ENCODE peak calls at places on chromosomes 16 and 17, in seven cellular contexts. X, I, U, Z, F, S and Y are unnamed samples.
A peak's percentile ranks its signal among the peaks of the same experiment; 100 is the strongest.

GRCh38 chr17:75773808-75774470 is 8.9 kb upstream of the GALK1 start:
- DNase-seq in U (peak; percentile 30), F (no peak), I (no peak), Z (no peak), S (peak; percentile 70), X (no peak), Y (no peak)

GRCh38 chr16:10805362-10805761 is 13.2 kb downstream of the TVP23A start:
- DNase-seq in I (no peak), X (no peak), Z (no peak), S (no peak), U (no peak), F (no peak), Y (no peak)

GRCh38 chr17:48540213-48540612 is 4.7 kb downstream of the HOXB2 start:
- DNase-seq in F (no peak), S (no peak), U (no peak), I (no peak), X (no peak), Z (no peak), Y (no peak)

GRCh38 chr16:86403541-86404163 is 106.7 kb upstream of the FOXF1 start:
- DNase-seq in Z (no peak), U (no peak), S (no peak), F (no peak), I (no peak), X (no peak), Y (no peak)

GRCh38 chr17:33778505-33779398 is 476.3 kb upstream of the CCL2 start:
- DNase-seq in Z (peak; percentile 69), U (peak; percentile 57), S (peak; percentile 70), I (peak; percentile 2), X (peak; percentile 19), F (peak; percentile 33), Y (peak; percentile 24)

GRCh38 chr17:48634446-48635208 is 8.5 kb upstream of the HOXB9 start:
- DNase-seq in Z (no peak), U (no peak), S (no peak), I (no peak), X (no peak), F (no peak), Y (no peak)

GRCh38 chr16:67163164-67163902 is 1.2 kb upstream of the HSF4 start:
- DNase-seq in S (peak; percentile 73), X (no peak), I (no peak), U (peak; percentile 83), F (no peak), Z (no peak), Y (no peak)

GRCh38 chr17:58270476-58271290 is 10.1 kb downstream of the MPO start:
- DNase-seq in S (peak; percentile 54), F (no peak), I (no peak), U (peak; percentile 20), Z (peak; percentile 61), X (no peak), Y (no peak)

GRCh38 chr16:4411684-4412083 is 4.7 kb downstream of the CORO7 start:
- DNase-seq in I (no peak), Z (no peak), U (peak; percentile 37), S (no peak), F (no peak), X (no peak), Y (no peak)

GRCh38 chr17:1947743-1948516 is 77.2 kb downstream of the RTN4RL1 start:
- DNase-seq in Z (no peak), X (no peak), S (no peak), U (no peak), I (no peak), F (peak; percentile 30), Y (no peak)

GRCh38 chr16:53518550-53519416 is 15.8 kb upstream of the AKTIP start:
- DNase-seq in Z (no peak), X (peak; percentile 64), F (no peak), U (no peak), S (no peak), I (peak; percentile 97), Y (peak; percentile 68)

GRCh38 chr17:49515196-49515770 is 20.2 kb downstream of the NGFR start:
- DNase-seq in Z (peak; percentile 80), X (peak; percentile 84), I (peak; percentile 55), F (peak; percentile 79), S (peak; percentile 70), U (peak; percentile 97), Y (peak; percentile 82)

GRCh38 chr17:39754958-39755549 is 17.3 kb downstream of the GRB7 start:
- DNase-seq in F (no peak), Z (no peak), S (peak; percentile 60), X (no peak), I (no peak), U (no peak), Y (no peak)

GRCh38 chr17:78693346-78694083 is 88.6 kb downstream of the CYTH1 start:
- DNase-seq in I (no peak), X (no peak), S (no peak), U (no peak), F (no peak), Z (no peak), Y (no peak)

GRCh38 chr17:37024181-37024637 is 75.5 kb downstream of the AATF start:
- DNase-seq in U (no peak), I (no peak), X (no peak), S (no peak), Z (no peak), F (no peak), Y (no peak)

GRCh38 chr17:51610834-51611233 is 350.5 kb downstream of the UTP18 start:
- DNase-seq in U (no peak), S (no peak), F (no peak), Z (no peak), X (no peak), I (no peak), Y (no peak)
- TF ChIP-seq POLR2AphosphoS5 in U (no peak), S (no peak), F (no peak), Z (no peak), X (no peak), I (no peak), Y (no peak)

GRCh38 chr17:45092932-45093430 is 31.9 kb downstream of the NMT1 start:
- DNase-seq in S (no peak), I (no peak), F (peak; percentile 82), X (no peak), U (no peak), Z (no peak), Y (no peak)

GRCh38 chr17:45090711-45091110 is 29.6 kb downstream of the NMT1 start:
- DNase-seq in Z (no peak), U (no peak), I (no peak), X (no peak), F (no peak), S (no peak), Y (no peak)

GRCh38 chr17:45091778-45092425 is 30.8 kb downstream of the NMT1 start:
- DNase-seq in F (no peak), S (no peak), I (no peak), Z (no peak), U (no peak), X (no peak), Y (no peak)

GRCh38 chr17:45096141-45096540 is 35.0 kb downstream of the NMT1 start:
- DNase-seq in F (peak; percentile 41), I (no peak), U (no peak), X (no peak), Z (no peak), S (no peak), Y (no peak)

DNA sequence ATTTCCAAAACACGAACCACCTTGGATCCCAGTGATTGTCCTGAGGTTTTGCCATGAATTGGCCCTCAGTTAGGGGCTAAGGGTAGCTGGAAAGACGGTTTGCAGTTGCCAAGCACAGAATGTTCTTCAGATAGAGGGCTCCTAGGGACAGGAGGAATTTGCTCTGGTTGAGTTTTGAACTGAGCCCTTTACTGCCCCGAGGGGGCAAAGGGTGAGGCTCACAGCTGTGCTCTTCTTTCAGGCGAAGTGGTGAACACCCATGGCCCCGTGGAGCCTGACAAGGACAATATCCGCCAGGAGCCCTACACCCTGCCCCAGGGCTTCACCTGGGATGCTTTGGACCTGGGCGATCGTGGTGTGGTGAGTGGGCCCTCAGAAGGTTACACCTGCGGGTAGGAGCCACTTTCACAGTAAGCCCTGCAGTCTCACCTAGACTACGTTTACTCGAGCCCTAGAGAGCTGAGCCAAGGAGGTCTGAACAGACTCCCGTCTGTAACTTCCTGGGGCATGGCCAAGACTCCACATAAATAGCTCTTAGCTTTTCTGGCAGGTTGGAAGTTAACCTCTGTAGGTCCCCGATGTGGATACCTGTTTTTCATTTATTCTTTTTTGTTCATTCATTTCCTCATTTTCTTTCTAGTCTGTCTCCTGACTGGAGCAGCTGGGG is 32.5 kb downstream of the NMT1 start:
- DNase-seq in I (no peak), X (no peak), Z (no peak), S (no peak), F (no peak), U (no peak), Y (no peak)
- TF ChIP-seq TAF1 in I (no peak), X (no peak), Z (no peak), S (no peak), F (no peak), U (no peak), Y (no peak)

GRCh38 chr17:77320046-77320445 is 179.3 kb downstream of the SEC14L1 start:
- DNase-seq in F (no peak), X (peak; percentile 12), S (no peak), U (peak; percentile 44), I (no peak), Z (no peak), Y (no peak)
- TF ChIP-seq POLR2AphosphoS5 in F (no peak), X (no peak), S (no peak), U (no peak), I (no peak), Z (no peak), Y (no peak)

DNA sequence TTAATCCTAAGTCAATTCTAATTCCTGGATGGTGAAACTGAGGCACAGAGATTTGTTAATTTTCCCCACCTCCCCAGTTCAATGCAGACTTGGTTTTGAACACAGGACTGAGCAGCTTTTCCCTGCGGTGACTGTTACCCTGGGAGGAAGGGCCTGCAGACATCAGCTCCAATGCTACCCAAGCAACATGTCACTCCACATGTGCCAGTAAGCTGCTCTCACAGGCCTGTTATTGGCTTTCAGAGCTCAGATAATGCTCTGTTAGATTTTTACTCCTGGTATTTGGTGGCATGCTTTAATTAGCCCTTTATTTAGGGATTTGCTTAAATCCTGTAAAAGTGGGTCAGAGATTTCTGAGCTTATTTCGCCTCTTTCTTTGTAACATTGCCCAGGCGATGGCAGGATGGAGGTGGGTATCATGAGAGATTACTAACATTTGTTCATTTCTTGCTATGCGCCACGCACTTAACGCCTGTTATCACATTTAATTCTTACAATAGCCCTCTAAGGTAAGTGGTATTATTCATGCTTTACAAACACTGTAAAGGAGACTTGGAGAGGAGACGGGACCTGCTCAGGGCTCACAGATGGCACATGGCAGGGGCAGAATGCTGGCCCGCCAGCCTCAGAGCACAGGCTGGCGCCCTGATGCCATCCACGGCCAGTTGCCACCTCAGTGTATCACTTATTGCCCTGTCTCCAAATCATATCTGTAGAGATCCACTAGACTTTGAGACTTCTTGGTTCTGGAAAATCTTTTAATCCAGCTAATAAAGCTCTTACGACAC is 84.0 kb upstream of the CACNG5 start:
- DNase-seq in Z (no peak), F (no peak), U (no peak), X (no peak), I (no peak), S (no peak), Y (no peak)
- TF ChIP-seq TAF1 in Z (no peak), F (no peak), U (no peak), X (no peak), I (no peak), S (no peak), Y (no peak)

GRCh38 chr17:6027342-6028024 is 42.7 kb upstream of the WSCD1 start:
- DNase-seq in U (no peak), I (no peak), Z (no peak), S (no peak), F (no peak), X (no peak), Y (no peak)

GRCh38 chr17:6024576-6024975 is 45.6 kb upstream of the WSCD1 start:
- DNase-seq in U (no peak), S (no peak), F (no peak), Z (no peak), X (no peak), I (no peak), Y (no peak)

GRCh38 chr17:6023452-6023851 is 46.7 kb upstream of the WSCD1 start:
- DNase-seq in F (no peak), I (no peak), S (no peak), U (no peak), Z (no peak), X (no peak), Y (no peak)

GRCh38 chr17:6028294-6028693 is 41.9 kb upstream of the WSCD1 start:
- DNase-seq in U (no peak), F (no peak), S (no peak), Z (no peak), X (no peak), I (no peak), Y (no peak)
- TF ChIP-seq POLR2AphosphoS5 in U (no peak), F (no peak), S (no peak), Z (no peak), X (no peak), I (no peak), Y (no peak)